ENCODE peak calls at places on chromosomes 12 and 14, in four cellular contexts. R is WTC11, B is K562, W is SK-N-SH. Z is an unnamed sample.

GRCh38 chr12:100253437-100253836 is 13.4 kb downstream of the DEPDC4 start:
- DNase-seq in B (no peak), W (no peak), R (no peak), Z (no peak)

GRCh38 chr14:31096255-31096654 is 70.1 kb upstream of the STRN3 start:
- DNase-seq in B (no peak), R (no peak), W (no peak), Z (no peak)

GRCh38 chr14:103710771-103711392 is 4.4 kb downstream of the XRCC3 start:
- DNase-seq in B (no peak), R (no peak), W (no peak), Z (no peak)

GRCh38 chr12:89106950-89107349 is 245.4 kb downstream of the DUSP6 start:
- DNase-seq in B (no peak), W (no peak), R (no peak), Z (no peak)

GRCh38 chr14:70655110-70655826 is 13.6 kb downstream of the TTC9 start:
- DNase-seq in R (peak; percentile 59), W (no peak), B (no peak), Z (peak; percentile 88)

GRCh38 chr12:6326316-6326959 is 15.4 kb downstream of the TNFRSF1A start:
- DNase-seq in R (peak; percentile 73), W (peak; percentile 78), B (peak; percentile 23), Z (no peak)

GRCh38 chr12:61188801-61189595 is 1071.2 kb upstream of the USP15 start:
- DNase-seq in W (no peak), B (no peak), R (no peak), Z (no peak)

GRCh38 chr12:15904378-15904920 is 6.7 kb upstream of the DERA start:
- DNase-seq in W (no peak), B (no peak), R (no peak), Z (no peak)

GRCh38 chr12:24191117-24191516 is 241.6 kb upstream of the SOX5 start:
- DNase-seq in B (no peak), R (no peak), W (no peak), Z (no peak)

GRCh38 chr12:122537021-122537420 is 10.0 kb downstream of the KNTC1 start:
- DNase-seq in B (no peak), R (no peak), W (no peak), Z (no peak)

GRCh38 chr12:18296909-18297280 is 35.6 kb downstream of the PIK3C2G start:
- DNase-seq in R (no peak), B (no peak), W (no peak), Z (no peak)

GRCh38 chr14:89973234-89973823 is 17.6 kb downstream of the TDP1 start:
- DNase-seq in W (peak; percentile 69), B (peak; percentile 44), R (peak; percentile 76), Z (peak; percentile 4)

GRCh38 chr12:95623554-95624170 is 72.4 kb upstream of the USP44 start:
- DNase-seq in B (peak; percentile 63), W (peak; percentile 69), R (peak; percentile 88), Z (no peak)

GRCh38 chr14:23568600-23569310 is 1.2 kb upstream of the AP1G2 start:
- DNase-seq in R (peak; percentile 62), B (no peak), W (peak; percentile 65), Z (no peak)

GRCh38 chr12:53944907-53945847 is 6.5 kb downstream of the HOXC13 start:
- DNase-seq in W (no peak), B (no peak), R (no peak), Z (no peak)

GRCh38 chr14:22839159-22839779 is 2.9 kb downstream of the MMP14 start:
- DNase-seq in R (no peak), B (no peak), W (no peak), Z (no peak)

GRCh38 chr12:82627799-82628198 is 58.9 kb upstream of the TMTC2 start:
- DNase-seq in R (no peak), W (peak; percentile 18), B (no peak), Z (no peak)

GRCh38 chr14:66380143-66380542 is 106.0 kb upstream of the CCDC196 start:
- DNase-seq in W (no peak), B (no peak), R (no peak), Z (no peak)

GRCh38 chr14:76951149-76951548 is 77.4 kb downstream of the IRF2BPL start:
- DNase-seq in B (no peak), W (no peak), R (no peak), Z (no peak)

GRCh38 chr14:35890308-35890707 is 64.2 kb downstream of the BRMS1L start:
- DNase-seq in W (no peak), R (no peak), B (no peak), Z (no peak)

GRCh38 chr14:103696466-103697071 is 18.7 kb downstream of the XRCC3 start:
- DNase-seq in B (no peak), W (no peak), R (no peak), Z (no peak)

GRCh38 chr12:5434647-5434968 is 2.7 kb downstream of the NTF3 start:
- DNase-seq in R (no peak), B (no peak), W (no peak), Z (no peak)

GRCh38 chr12:111034148-111034910 is 114.0 kb upstream of the MYL2 start:
- DNase-seq in B (no peak), R (peak; percentile 61), W (peak; percentile 80), Z (no peak)

GRCh38 chr14:104280902-104281767 is 142.7 kb downstream of the KIF26A start:
- DNase-seq in R (peak; percentile 10), W (no peak), B (no peak), Z (no peak)

GRCh38 chr14:48129472-48129871 is 454.1 kb upstream of the MDGA2 start:
- DNase-seq in R (no peak), B (no peak), W (no peak), Z (no peak)

GRCh38 chr12:131448254-131448795 is 262.6 kb upstream of the SFSWAP start:
- DNase-seq in R (no peak), W (no peak), B (no peak), Z (no peak)

GRCh38 chr12:76957306-76957705 is 78.5 kb upstream of the CSRP2 start:
- DNase-seq in W (no peak), R (no peak), B (no peak), Z (no peak)

GRCh38 chr12:38053655-38054464 is 262.7 kb upstream of the ALG10B start:
- DNase-seq in R (no peak), B (peak; percentile 18), W (peak; percentile 60), Z (no peak)

GRCh38 chr12:122057007-122057735 is 21.4 kb upstream of the MLXIP start:
- DNase-seq in R (no peak), B (no peak), W (no peak), Z (no peak)

GRCh38 chr12:18145924-18146323 is 55.9 kb upstream of the RERGL start:
- DNase-seq in R (no peak), B (no peak), W (no peak), Z (no peak)

GRCh38 chr12:2958432-2959193 is 584 bp upstream of the TEAD4 start:
- DNase-seq in W (peak; percentile 89), R (no peak), B (peak; percentile 92), Z (no peak)

GRCh38 chr12:67475725-67476124 is 172.8 kb upstream of the DYRK2 start:
- DNase-seq in R (no peak), W (no peak), B (no peak), Z (no peak)

GRCh38 chr12:109833307-109834189 is at the start of gene TRPV4:
- DNase-seq in B (peak; percentile 85), W (peak; percentile 87), R (peak; percentile 59), Z (no peak)

GRCh38 chr12:107761502-107761904 is 566 bp upstream of the PRDM4 start:
- DNase-seq in B (no peak), R (no peak), W (peak; percentile 46), Z (no peak)

GRCh38 chr12:107760817-107761501 is at the start of gene PRDM4:
- DNase-seq in B (peak; percentile 97), W (peak; percentile 99), R (peak; percentile 92), Z (peak; percentile 65)

GRCh38 chr12:107762874-107763273 is 1.9 kb upstream of the PRDM4 start:
- DNase-seq in B (no peak), R (no peak), W (no peak), Z (no peak)

GRCh38 chr12:107759410-107759809 is 1.5 kb downstream of the PRDM4 start:
- DNase-seq in R (no peak), W (no peak), B (peak; percentile 53), Z (no peak)

DNA sequence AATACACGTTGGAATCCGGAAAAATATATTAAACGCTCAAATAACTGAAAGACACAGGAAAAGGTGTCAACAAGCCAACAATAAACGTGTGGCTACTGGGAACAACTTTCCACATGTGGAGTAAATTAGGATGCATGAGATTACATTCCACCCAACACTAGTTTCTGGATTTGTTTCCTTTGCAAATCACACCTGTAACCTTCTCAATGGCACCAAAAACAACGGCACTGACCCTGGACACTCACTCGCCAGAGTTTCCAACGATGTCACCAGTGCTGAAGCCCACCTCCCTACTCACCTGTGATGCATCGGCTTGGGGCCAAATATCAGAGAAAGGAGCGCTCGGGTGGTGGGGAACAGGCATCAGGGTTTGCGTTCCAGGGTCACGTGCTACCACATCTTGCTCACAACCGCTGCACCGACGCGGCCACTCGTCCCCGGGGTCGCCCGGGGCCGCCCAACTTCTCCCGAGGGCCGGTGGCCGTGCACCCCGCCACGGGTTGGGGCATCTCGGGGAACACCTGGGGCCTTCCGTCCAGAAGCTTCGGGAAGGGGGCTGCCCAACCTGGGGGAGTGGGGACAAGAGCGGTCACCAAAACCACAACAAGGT is 625 bp downstream of the PRDM4 start:
- DNase-seq in B (no peak), R (peak; percentile 30), W (peak; percentile 58), Z (no peak)
- TF ChIP-seq USF1 in B (peak; percentile 81), R (peak; percentile 79), W (peak; percentile 77), Z (peak; percentile 54)

GRCh38 chr14:72024043-72024407 is 91.8 kb downstream of the RGS6 start:
- DNase-seq in W (peak; percentile 2), B (peak; percentile 23), R (peak; percentile 44), Z (peak; percentile 43)

GRCh38 chr14:72024504-72024903 is 92.3 kb downstream of the RGS6 start:
- DNase-seq in B (no peak), R (no peak), W (no peak), Z (peak; percentile 9)

GRCh38 chr14:72023128-72024042 is 91.2 kb downstream of the RGS6 start:
- DNase-seq in B (no peak), W (no peak), R (no peak), Z (peak; percentile 25)
- TF ChIP-seq USF1 in B (no peak), W (no peak), R (no peak), Z (no peak)

GRCh38 chr14:99752486-99753121 is 40.6 kb upstream of the EML1 start:
- DNase-seq in W (no peak), R (no peak), B (no peak), Z (no peak)
- TF ChIP-seq USF1 in W (no peak), R (no peak), B (no peak), Z (no peak)

GRCh38 chr12:11085419-11085818 is 6.7 kb downstream of the TAS2R43 start:
- DNase-seq in R (no peak), B (no peak), W (no peak), Z (peak; percentile 26)
- TF ChIP-seq USF1 in R (no peak), B (no peak), W (no peak), Z (no peak)

DNA sequence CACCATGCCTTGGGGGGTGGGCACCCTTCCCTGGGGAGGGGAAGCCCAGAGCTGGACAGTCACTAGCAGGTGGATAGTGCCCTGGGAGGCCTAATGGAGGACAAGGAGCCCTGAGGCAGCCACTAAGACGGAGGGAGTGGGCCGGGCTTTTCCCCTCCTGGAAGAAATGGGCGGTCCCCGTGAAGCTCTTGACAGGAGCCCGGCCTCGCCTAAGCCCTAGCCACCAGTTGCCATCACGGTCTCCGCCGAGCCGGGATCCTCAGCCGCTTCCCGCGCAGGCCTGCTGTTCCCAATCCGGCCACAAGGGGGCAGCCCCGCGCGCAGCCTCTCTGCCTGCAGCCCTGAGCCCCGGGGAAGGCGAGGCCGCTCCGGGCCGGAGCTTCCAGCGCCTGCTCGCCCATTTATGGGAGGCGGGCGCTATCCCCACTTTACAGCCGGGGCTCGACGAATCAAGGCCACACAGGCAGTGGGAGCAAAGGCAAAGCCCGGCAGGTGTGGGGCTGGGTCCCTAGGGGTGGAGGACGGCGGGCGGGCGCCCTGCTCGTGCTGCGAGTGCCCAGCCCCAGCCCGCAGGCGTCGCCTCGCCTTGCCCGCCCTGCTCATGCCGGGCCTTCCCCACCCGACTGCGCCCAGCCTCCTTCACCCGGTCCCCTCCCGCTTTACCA is 61.5 kb downstream of the LGMN start:
- DNase-seq in W (peak; percentile 97), B (peak; percentile 86), R (peak; percentile 94), Z (no peak)
- TF ChIP-seq USF1 in W (no peak), B (no peak), R (peak; percentile 16), Z (no peak)

Z was measured in GM12878.